ENCODE peak calls at places on chromosomes 13 and 19, in nine cellular contexts. A, S, O, B, Z, U, Q, N and D are unnamed samples.

GRCh38 chr13:112061367-112062046 is 5.4 kb upstream of the SOX1 start:
- DNase-seq in O (no peak), Z (no peak), N (no peak), A (no peak), Q (no peak), U (no peak), B (no peak), S (no peak), D (no peak)

GRCh38 chr19:46660601-46661019 is 372 bp downstream of the DACT3 start:
- DNase-seq in O (no peak), A (no peak), S (no peak), Z (no peak), U (no peak), N (no peak), B (no peak), Q (no peak), D (peak)

GRCh38 chr13:91361755-91362271 is 14.3 kb downstream of the MIR17HG start:
- DNase-seq in S (no peak), O (no peak), B (no peak), Q (no peak), U (peak), A (peak), N (no peak), Z (no peak), D (no peak)

GRCh38 chr13:91417660-91418325 is 19.4 kb downstream of the GPC5 start:
- DNase-seq in Z (no peak), N (no peak), U (no peak), O (no peak), B (no peak), A (no peak), Q (no peak), S (no peak), D (no peak)

GRCh38 chr13:20974981-20975585 is 72.5 kb upstream of the XPO4 start:
- DNase-seq in A (no peak), N (no peak), B (no peak), Q (peak), O (no peak), Z (no peak), U (no peak), S (no peak), D (no peak)

GRCh38 chr19:1247747-1248453 is 483 bp upstream of the MIDN start:
- DNase-seq in S (peak), N (peak), O (no peak), A (peak), Z (peak), B (peak), Q (no peak), U (peak), D (peak)

GRCh38 chr19:48194041-48194871 is 23.8 kb downstream of the ZSWIM9 start:
- DNase-seq in Q (peak), S (no peak), N (no peak), Z (no peak), U (no peak), O (no peak), A (peak), B (no peak), D (no peak)

GRCh38 chr13:85266771-85267170 is 532.4 kb downstream of the SLITRK6 start:
- DNase-seq in A (no peak), N (no peak), Z (no peak), Q (no peak), S (no peak), B (no peak), U (no peak), O (no peak), D (no peak)

GRCh38 chr19:30376272-30376671 is 4.1 kb downstream of the ZNF536 start:
- DNase-seq in U (no peak), S (no peak), A (no peak), Z (no peak), B (no peak), N (peak), Q (peak), O (no peak), D (no peak)

GRCh38 chr13:52156724-52157251 is 2.6 kb downstream of the NEK3 start:
- DNase-seq in Q (no peak), O (no peak), S (no peak), U (no peak), B (no peak), N (no peak), Z (no peak), A (no peak), D (no peak)

GRCh38 chr13:71252191-71252704 is 614.8 kb downstream of the DACH1 start:
- DNase-seq in Q (no peak), A (no peak), O (no peak), S (no peak), U (no peak), Z (no peak), N (no peak), B (no peak), D (no peak)

GRCh38 chr13:24652346-24652745 is 27.9 kb upstream of the ATP12A start:
- DNase-seq in N (no peak), Z (no peak), S (no peak), U (no peak), B (no peak), O (no peak), Q (no peak), A (no peak), D (no peak)

GRCh38 chr19:55643003-55643732 is at the start of gene ZNF581:
- DNase-seq in B (peak), O (no peak), A (peak), N (peak), Q (peak), Z (peak), U (peak), S (peak), D (peak)

GRCh38 chr19:18131841-18132596 is 20.9 kb upstream of the PIK3R2 start:
- DNase-seq in B (no peak), U (no peak), O (no peak), Q (no peak), A (no peak), N (no peak), Z (no peak), S (no peak), D (no peak)

GRCh38 chr13:45674908-45675307 is 27.2 kb upstream of the CBY2 start:
- DNase-seq in N (no peak), A (no peak), O (no peak), S (no peak), U (no peak), Q (no peak), Z (no peak), B (no peak), D (no peak)

GRCh38 chr19:18339703-18340102 is 695 bp upstream of the PGPEP1 start:
- DNase-seq in Q (no peak), U (peak), A (no peak), O (no peak), S (no peak), Z (no peak), B (no peak), N (no peak), D (no peak)

GRCh38 chr13:77519808-77520207 is 15.7 kb upstream of the SCEL start:
- DNase-seq in B (no peak), Z (no peak), A (no peak), N (no peak), U (no peak), Q (no peak), O (no peak), S (no peak), D (no peak)

GRCh38 chr19:29772696-29773095 is 39.1 kb upstream of the CCNE1 start:
- DNase-seq in N (no peak), O (no peak), Z (no peak), B (no peak), U (no peak), A (no peak), Q (no peak), S (no peak), D (no peak)

GRCh38 chr13:29953542-29953941 is 103.1 kb upstream of the UBL3 start:
- DNase-seq in Z (no peak), N (no peak), Q (no peak), B (no peak), A (no peak), U (no peak), O (no peak), S (no peak), D (no peak)

GRCh38 chr19:4636151-4636717 is 3.1 kb upstream of the TNFAIP8L1 start:
- DNase-seq in B (peak), Q (no peak), Z (peak), A (no peak), O (peak), N (peak), S (peak), U (peak), D (peak)

GRCh38 chr19:2043864-2044708 is 7.0 kb downstream of the MKNK2 start:
- DNase-seq in N (no peak), Q (peak), B (no peak), S (peak), Z (peak), U (no peak), O (no peak), A (no peak), D (peak)

GRCh38 chr13:107612376-107612775 is 603.0 kb downstream of the LIG4 start:
- DNase-seq in B (no peak), A (no peak), U (no peak), N (no peak), S (no peak), O (no peak), Z (no peak), Q (no peak), D (no peak)

GRCh38 chr13:70255406-70255991 is 147.2 kb upstream of the KLHL1 start:
- DNase-seq in B (no peak), S (peak), Q (no peak), Z (no peak), O (no peak), A (no peak), N (no peak), U (no peak), D (no peak)

GRCh38 chr13:113656015-113656588 is 1.9 kb downstream of the ATP4B start:
- DNase-seq in U (no peak), A (no peak), S (peak), B (peak), Q (peak), Z (peak), N (peak), O (peak), D (peak)

GRCh38 chr13:51974485-51974884 is 36.8 kb downstream of the ATP7B start:
- DNase-seq in U (no peak), N (no peak), B (no peak), O (no peak), Q (no peak), A (no peak), Z (no peak), S (no peak), D (no peak)

GRCh38 chr19:13995017-13995728 is 10.9 kb downstream of the RFX1 start:
- DNase-seq in O (no peak), A (no peak), S (no peak), U (no peak), Z (no peak), Q (no peak), N (no peak), B (no peak), D (no peak)

GRCh38 chr13:98548230-98548629 is 28.7 kb downstream of the STK24 start:
- DNase-seq in Z (no peak), B (no peak), N (no peak), Q (no peak), O (no peak), S (no peak), A (no peak), U (no peak), D (no peak)

GRCh38 chr13:61994174-61994573 is 578.5 kb upstream of the PCDH20 start:
- DNase-seq in B (no peak), S (no peak), Q (no peak), U (no peak), N (no peak), O (no peak), A (no peak), Z (no peak), D (no peak)

GRCh38 chr13:61989984-61990383 is 574.3 kb upstream of the PCDH20 start:
- DNase-seq in N (no peak), O (no peak), S (no peak), Z (no peak), Q (no peak), A (no peak), U (no peak), B (no peak), D (no peak)

DNA sequence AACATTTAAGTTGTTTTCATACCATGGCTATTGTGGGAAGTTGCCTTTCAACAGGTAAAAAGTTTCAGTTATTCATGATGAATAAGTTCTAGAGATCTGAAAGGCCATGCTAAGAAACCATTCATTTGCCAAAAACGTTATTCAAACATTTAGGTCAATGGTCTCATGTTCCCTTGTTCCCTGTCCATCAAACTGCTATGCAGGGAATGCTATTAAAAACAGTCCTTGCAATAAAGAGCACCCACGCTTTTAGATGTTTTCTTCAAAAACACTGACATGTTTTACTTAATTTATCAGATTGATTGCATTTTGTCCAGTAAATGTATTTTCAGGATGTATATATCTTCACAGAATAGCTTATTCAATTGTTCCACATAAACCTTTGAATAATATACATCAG is 573.2 kb upstream of the PCDH20 start:
- DNase-seq in N (no peak), U (no peak), A (no peak), B (no peak), O (no peak), S (no peak), Q (no peak), Z (no peak), D (no peak)
- TF ChIP-seq EP300 in N (no peak), U (no peak), A (no peak), B (no peak), O (no peak), S (no peak), Q (no peak), Z (no peak), D (no peak)

GRCh38 chr13:25857830-25858229 is 194.0 kb downstream of the SHISA2 start:
- DNase-seq in A (no peak), Z (no peak), S (no peak), N (no peak), O (no peak), U (no peak), Q (no peak), B (no peak), D (no peak)
- TF ChIP-seq EP300 in A (no peak), Z (no peak), S (no peak), N (no peak), O (no peak), U (no peak), Q (no peak), B (no peak), D (no peak)

DNA sequence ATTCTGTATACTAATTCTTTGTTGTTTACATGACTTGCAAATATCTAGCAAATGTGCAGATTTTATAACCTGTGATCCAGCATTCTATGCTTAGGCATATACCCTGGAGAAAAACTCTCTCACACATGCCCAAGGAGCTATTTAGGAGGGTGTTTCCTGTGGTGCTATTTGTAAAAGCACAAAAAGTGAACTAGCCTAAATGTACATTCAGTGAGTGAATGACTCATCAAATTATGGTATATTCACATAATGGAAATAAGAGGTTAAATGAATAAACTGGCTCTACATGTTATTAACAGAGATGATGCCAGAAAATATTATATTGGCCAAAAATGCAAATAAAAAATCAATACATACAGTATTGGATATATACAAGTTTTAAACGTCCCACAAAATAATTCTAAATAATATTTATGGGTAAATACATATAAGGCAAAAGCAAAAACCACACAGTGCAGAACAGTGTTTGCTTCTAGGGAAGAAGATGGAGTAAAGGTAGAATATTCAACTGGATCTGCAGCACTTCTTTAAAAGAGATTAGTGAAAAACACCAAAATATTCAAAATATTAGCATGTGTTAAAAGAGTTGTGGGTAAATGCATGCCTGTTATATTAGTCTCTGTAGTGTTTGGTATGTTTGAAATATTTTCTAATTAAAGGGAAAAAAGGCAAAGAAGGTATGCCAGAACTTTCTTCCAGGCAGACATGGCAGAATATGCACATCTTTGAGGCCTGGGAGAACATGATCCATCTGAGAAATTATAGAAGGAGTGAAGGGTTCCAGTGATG is 344.8 kb downstream of the KLF5 start:
- DNase-seq in A (no peak), U (no peak), O (no peak), B (no peak), S (no peak), N (no peak), Z (no peak), Q (no peak), D (no peak)
- TF ChIP-seq EP300 in A (no peak), U (no peak), O (no peak), B (no peak), S (no peak), N (no peak), Z (no peak), Q (no peak), D (no peak)

GRCh38 chr19:17107546-17108452 is 32.2 kb downstream of the MYO9B start:
- DNase-seq in U (peak), B (peak), S (peak), Z (peak), O (peak), N (peak), Q (peak), A (peak), D (peak)
- TF ChIP-seq EP300 in U (no peak), B (peak), S (no peak), Z (no peak), O (peak), N (peak), Q (no peak), A (no peak), D (no peak)

DNA sequence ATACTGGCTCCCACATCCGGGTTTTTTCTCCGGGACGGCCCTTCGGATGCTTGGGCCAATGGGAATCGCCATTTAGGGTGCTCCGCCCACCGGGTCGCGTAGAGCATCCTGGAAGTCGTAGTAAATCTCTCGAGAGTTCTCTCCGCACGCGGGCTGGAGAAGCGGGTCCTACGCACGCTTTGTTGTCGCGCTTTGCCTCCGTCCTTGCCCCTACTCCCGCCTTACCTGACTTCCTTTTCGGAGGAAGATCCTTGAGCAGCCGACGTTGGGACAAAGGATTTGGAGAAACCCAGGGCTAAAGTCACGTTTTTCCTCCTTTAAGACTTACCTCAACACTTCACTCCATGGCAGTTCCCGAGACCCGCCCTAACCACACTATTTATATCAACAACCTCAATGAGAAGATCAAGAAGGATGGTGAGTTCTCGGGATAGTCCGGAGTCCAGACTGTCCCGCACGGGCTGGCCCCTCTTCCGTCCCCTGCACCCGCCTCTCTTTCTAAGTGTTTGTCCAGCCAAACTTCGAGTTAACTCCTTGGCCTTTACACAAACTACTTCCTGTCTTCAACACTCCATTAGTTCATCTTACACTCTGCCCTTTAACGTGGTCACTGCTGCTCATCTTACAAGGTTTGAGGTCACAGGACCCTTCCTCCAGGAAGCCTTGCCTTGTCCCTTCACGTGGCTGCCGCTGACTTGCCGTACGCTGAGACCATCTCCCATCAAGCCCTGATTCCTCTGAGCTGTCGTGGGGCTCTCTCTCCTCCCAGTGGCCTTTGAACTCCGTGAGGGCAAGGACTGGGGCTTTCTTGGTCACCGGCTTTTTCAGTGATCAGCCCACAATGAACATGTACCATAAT is at the start of gene SNRPA:
- DNase-seq in Z (peak), Q (peak), N (peak), O (peak), U (peak), A (peak), S (peak), B (peak), D (peak)
- TF ChIP-seq EP300 in Z (peak), Q (no peak), N (no peak), O (peak), U (no peak), A (no peak), S (no peak), B (no peak), D (no peak)